ENCODE peak calls at places on chromosomes 7 and 10, in five cellular contexts. U is astrocyte of the spinal cord, O is fibroblast of the aortic adventitia, E is B cell, I is progenitor cell of endocrine pancreas. Y is an unnamed sample.
A peak's percentile ranks its signal among the peaks of the same experiment; 100 is the strongest.

GRCh38 chr10:129622736-129623135 is 155.7 kb downstream of the MGMT start:
- DNase-seq in U (no peak), O (no peak), E (no peak), I (no peak), Y (no peak)

GRCh38 chr10:110165239-110165638 is 42.2 kb upstream of the MXI1 start:
- DNase-seq in U (no peak), O (no peak), E (no peak), I (no peak), Y (no peak)

GRCh38 chr7:50227623-50228618 is 76.6 kb upstream of the IKZF1 start:
- DNase-seq in U (no peak), O (no peak), E (no peak), I (no peak), Y (no peak)

GRCh38 chr7:69169356-69169755 is 428.9 kb upstream of the AUTS2 start:
- DNase-seq in U (no peak), O (no peak), E (no peak), I (no peak), Y (no peak)

GRCh38 chr7:73725703-73726466 is 6.4 kb upstream of the STX1A start:
- DNase-seq in U (peak; percentile 56), O (peak; percentile 70), E (peak; percentile 84), I (peak; percentile 96), Y (peak; percentile 75)

GRCh38 chr10:61992059-61992460 is 90.6 kb downstream of the ARID5B start:
- DNase-seq in U (no peak), O (peak; percentile 79), E (no peak), I (no peak), Y (no peak)

GRCh38 chr10:1268856-1269255 is 212.7 kb downstream of the WDR37 start:
- DNase-seq in U (no peak), O (no peak), E (no peak), I (no peak), Y (no peak)

GRCh38 chr10:807163-807957 is 117.9 kb upstream of the DIP2C start:
- DNase-seq in U (no peak), O (no peak), E (no peak), I (no peak), Y (no peak)

GRCh38 chr7:93203496-93203895 is 22.8 kb downstream of the HEPACAM2 start:
- DNase-seq in U (no peak), O (no peak), E (no peak), I (no peak), Y (no peak)

GRCh38 chr7:67918158-67918557 is 921.5 kb downstream of the TYW1 start:
- DNase-seq in U (no peak), O (no peak), E (no peak), I (no peak), Y (no peak)

GRCh38 chr10:124998624-124999291 is 56.8 kb downstream of the ZRANB1 start:
- DNase-seq in U (no peak), O (no peak), E (no peak), I (no peak), Y (no peak)

GRCh38 chr7:32275216-32275979 is 205.2 kb upstream of the PDE1C start:
- DNase-seq in U (no peak), O (no peak), E (no peak), I (no peak), Y (no peak)

GRCh38 chr7:33107136-33108066 is 1.8 kb downstream of the RP9 start:
- DNase-seq in U (peak; percentile 58), O (peak; percentile 66), E (peak; percentile 65), I (no peak), Y (no peak)

GRCh38 chr10:11304906-11305585 is 287.4 kb downstream of the CELF2 start:
- DNase-seq in U (no peak), O (no peak), E (no peak), I (no peak), Y (no peak)

GRCh38 chr10:28266449-28267224 is 36.2 kb downstream of the MPP7 start:
- DNase-seq in U (no peak), O (no peak), E (no peak), I (no peak), Y (no peak)

GRCh38 chr10:96317067-96317833 is 13.0 kb downstream of the DNTT start:
- DNase-seq in U (no peak), O (no peak), E (no peak), I (no peak), Y (no peak)

GRCh38 chr10:2936816-2937215 is 130.5 kb upstream of the PFKP start:
- DNase-seq in U (no peak), O (peak; percentile 14), E (no peak), I (no peak), Y (no peak)

GRCh38 chr10:114175667-114176066 is 1.7 kb upstream of the CCDC186 start:
- DNase-seq in U (no peak), O (no peak), E (no peak), I (no peak), Y (no peak)

GRCh38 chr7:116954443-116954838 is 1.1 kb downstream of the ST7 start:
- DNase-seq in U (peak; percentile 17), O (no peak), E (no peak), I (no peak), Y (no peak)

GRCh38 chr10:15791816-15792524 is 68.3 kb downstream of the MINDY3 start:
- DNase-seq in U (peak; percentile 22), O (peak; percentile 64), E (no peak), I (no peak), Y (no peak)

GRCh38 chr7:35604595-35604994 is 90.3 kb downstream of the HERPUD2 start:
- DNase-seq in U (no peak), O (no peak), E (no peak), I (no peak), Y (no peak)

GRCh38 chr7:158301221-158301620 is 286.4 kb downstream of the PTPRN2 start:
- DNase-seq in U (no peak), O (no peak), E (no peak), I (no peak), Y (no peak)

GRCh38 chr7:154916381-154917213 is 86.3 kb downstream of the PAXIP1 start:
- DNase-seq in U (no peak), O (no peak), E (no peak), I (no peak), Y (no peak)

GRCh38 chr10:34247560-34247959 is 567.5 kb downstream of the PARD3 start:
- DNase-seq in U (no peak), O (no peak), E (no peak), I (no peak), Y (no peak)

GRCh38 chr7:111763221-111763791 is 201.0 kb upstream of the IMMP2L start:
- DNase-seq in U (peak; percentile 75), O (peak; percentile 82), E (no peak), I (no peak), Y (no peak)

GRCh38 chr10:119542990-119543813 is 683 bp upstream of the RGS10 start:
- DNase-seq in U (peak; percentile 50), O (peak; percentile 44), E (peak; percentile 71), I (peak; percentile 39), Y (no peak)
- TF ChIP-seq CTCF in U (peak; percentile 60), O (peak; percentile 51), E (peak; percentile 71), I (peak; percentile 59), Y (no peak)

DNA sequence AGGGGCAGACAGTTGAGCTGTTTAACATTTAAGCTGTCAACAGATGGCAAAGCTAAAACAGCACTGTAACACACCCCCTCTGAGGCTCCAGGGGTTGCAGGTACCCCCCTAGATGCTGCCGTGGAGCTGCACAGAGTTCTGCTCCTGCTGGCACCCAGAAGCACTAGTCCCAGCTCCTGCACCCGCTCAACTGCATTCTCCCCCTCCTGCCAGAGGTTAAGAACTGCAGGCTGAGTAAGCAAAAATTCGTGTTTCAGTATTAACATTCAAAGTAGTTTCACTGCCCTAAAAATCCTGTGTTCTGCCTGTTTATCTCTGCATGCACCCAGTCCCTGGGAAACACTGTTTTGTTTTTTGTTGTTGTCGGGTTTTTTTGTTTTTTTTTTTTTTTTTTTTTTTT is 790.8 kb upstream of the KCND2 start:
- DNase-seq in U (peak; percentile 6), O (peak; percentile 19), E (no peak), I (no peak), Y (no peak)
- TF ChIP-seq CTCF in U (peak; percentile 53), O (peak; percentile 60), E (no peak), I (peak; percentile 59), Y (no peak)

DNA sequence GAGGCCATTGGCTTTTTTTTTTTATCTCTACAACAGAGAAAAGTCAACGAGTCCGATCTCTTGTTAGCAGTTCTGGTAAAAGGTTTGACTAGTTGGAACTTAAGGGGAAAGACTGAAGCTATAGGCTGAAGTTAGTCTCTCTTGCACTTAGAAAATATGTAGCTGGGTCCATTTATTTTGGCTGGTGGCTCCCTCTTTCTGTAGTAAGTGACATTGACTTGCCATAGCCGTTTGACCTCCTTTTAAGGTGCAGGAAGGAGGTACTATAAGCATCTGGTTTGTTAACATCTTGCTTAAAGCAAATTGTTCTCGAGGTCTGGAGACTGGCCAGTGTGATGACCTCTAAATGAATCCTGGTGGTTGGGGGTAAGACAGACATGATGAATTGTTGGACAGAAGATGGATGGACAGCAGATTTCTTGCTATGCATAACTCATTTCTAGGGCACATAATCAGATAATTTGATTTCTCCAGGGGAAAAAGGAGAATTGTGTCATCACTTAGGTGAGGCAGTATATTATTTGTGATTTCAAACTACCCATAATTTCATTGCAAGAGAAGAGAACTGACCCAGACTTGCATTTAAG is 356.3 kb upstream of the GALNT17 start:
- DNase-seq in U (peak; percentile 38), O (peak; percentile 39), E (no peak), I (no peak), Y (no peak)
- TF ChIP-seq CTCF in U (peak; percentile 32), O (peak; percentile 24), E (no peak), I (peak; percentile 30), Y (no peak)

GRCh38 chr10:5288359-5288758 is 76.4 kb upstream of the UCN3 start:
- DNase-seq in U (no peak), O (no peak), E (no peak), I (no peak), Y (no peak)

GRCh38 chr10:5292196-5292735 is 72.5 kb upstream of the UCN3 start:
- DNase-seq in U (no peak), O (no peak), E (no peak), I (no peak), Y (no peak)

GRCh38 chr10:5293691-5294550 is 70.8 kb upstream of the UCN3 start:
- DNase-seq in U (peak; percentile 23), O (no peak), E (no peak), I (peak; percentile 69), Y (peak; percentile 50)

GRCh38 chr10:5297466-5297865 is 67.3 kb upstream of the UCN3 start:
- DNase-seq in U (no peak), O (peak; percentile 72), E (no peak), I (no peak), Y (no peak)

DNA sequence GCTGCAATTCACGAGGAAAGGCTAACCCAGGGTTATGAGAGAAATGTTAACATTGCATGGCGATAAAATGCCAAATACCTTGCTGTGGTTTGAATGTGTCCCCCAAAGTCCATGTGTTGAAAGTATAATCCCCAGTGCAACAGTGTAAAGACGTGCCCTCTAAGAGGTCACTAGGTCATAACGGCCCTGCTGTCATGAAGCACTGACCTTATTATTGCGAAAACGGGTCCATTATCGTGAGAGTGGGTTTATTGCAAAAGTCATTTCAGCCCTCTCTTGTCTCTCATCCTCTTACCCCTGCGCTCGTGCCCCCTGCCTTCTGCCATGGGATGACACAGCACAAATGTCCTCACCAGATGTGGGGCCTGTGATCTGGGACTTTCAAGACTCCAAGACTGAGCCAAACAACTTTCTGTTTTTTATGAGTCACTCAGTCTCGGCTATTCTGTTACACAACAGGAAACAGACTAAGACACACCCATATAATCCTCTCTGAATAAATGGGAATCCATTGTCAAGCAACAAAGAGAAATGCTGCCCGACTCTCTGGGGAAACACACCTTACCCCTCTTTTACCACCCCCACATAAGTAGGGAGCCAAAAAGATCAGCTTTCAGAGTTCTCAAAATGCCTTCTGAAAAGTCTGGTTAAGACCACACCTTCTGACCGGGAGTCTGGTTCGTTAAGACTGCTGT is 73.1 kb upstream of the UCN3 start:
- DNase-seq in U (peak; percentile 62), O (peak; percentile 89), E (no peak), I (no peak), Y (no peak)
- TF ChIP-seq CTCF in U (no peak), O (no peak), E (no peak), I (no peak), Y (no peak)

GRCh38 chr10:22655312-22655973 is 58.9 kb downstream of the PIP4K2A start:
- DNase-seq in U (peak; percentile 52), O (peak; percentile 48), E (no peak), I (no peak), Y (no peak)
- TF ChIP-seq CTCF in U (no peak), O (no peak), E (no peak), I (no peak), Y (no peak)

Y was measured in mesothelial cell of epicardium.